ENCODE peak calls at places on chromosomes 6 and 20, in four cellular contexts. G, I, D and P are unnamed samples.
A peak's percentile ranks its signal among the peaks of the same experiment; 100 is the strongest.

GRCh38 chr20:38692436-38693411 is 31.6 kb upstream of the SLC32A1 start:
- DNase-seq in G (peak; percentile 57), I (peak; percentile 82), D (peak; percentile 93), P (peak; percentile 74)

GRCh38 chr6:150176659-150177058 is 33.8 kb downstream of the PPP1R14C start:
- DNase-seq in G (no peak), I (no peak), D (no peak), P (no peak)

GRCh38 chr20:63966944-63967322 is 2.8 kb downstream of the ZNF512B start:
- DNase-seq in G (no peak), I (no peak), D (no peak), P (no peak)

GRCh38 chr6:93498713-93499112 is 79.4 kb upstream of the EPHA7 start:
- DNase-seq in G (no peak), I (no peak), D (no peak), P (no peak)

GRCh38 chr20:47220161-47220582 is 136.3 kb downstream of the ZMYND8 start:
- DNase-seq in G (peak; percentile 49), I (peak; percentile 51), D (peak; percentile 67), P (peak; percentile 61)

GRCh38 chr6:10369896-10370295 is 45.0 kb downstream of the TFAP2A start:
- DNase-seq in G (peak; percentile 44), I (no peak), D (no peak), P (no peak)

GRCh38 chr6:90173262-90173926 is 123.2 kb downstream of the BACH2 start:
- DNase-seq in G (no peak), I (no peak), D (no peak), P (no peak)

GRCh38 chr20:4848041-4848440 is 126.3 kb downstream of the PRND start:
- DNase-seq in G (no peak), I (no peak), D (no peak), P (no peak)

GRCh38 chr6:127459231-127459641 is at the start of gene KIAA0408:
- DNase-seq in G (no peak), I (no peak), D (peak; percentile 51), P (no peak)

GRCh38 chr20:23050847-23051627 is 1.6 kb upstream of the THBD start:
- DNase-seq in G (peak; percentile 77), I (peak; percentile 65), D (peak; percentile 94), P (no peak)

GRCh38 chr6:169738204-169738971 is 13.0 kb downstream of the DYNLT2 start:
- DNase-seq in G (no peak), I (no peak), D (no peak), P (no peak)

GRCh38 chr6:111724505-111724904 is 118.8 kb upstream of the TRAF3IP2 start:
- DNase-seq in G (no peak), I (no peak), D (no peak), P (no peak)

GRCh38 chr6:148854992-148855391 is 108.2 kb downstream of the UST start:
- DNase-seq in G (no peak), I (no peak), D (no peak), P (no peak)

GRCh38 chr6:163415176-163415619 is 680 bp downstream of the QKI start:
- DNase-seq in G (no peak), I (peak; percentile 57), D (no peak), P (no peak)

GRCh38 chr6:24583463-24584389 is 62.3 kb downstream of the KIAA0319 start:
- DNase-seq in G (peak; percentile 70), I (peak; percentile 69), D (peak; percentile 82), P (peak; percentile 71)

GRCh38 chr20:13101701-13102100 is 92.9 kb downstream of the SPTLC3 start:
- DNase-seq in G (no peak), I (no peak), D (no peak), P (no peak)

GRCh38 chr20:31673943-31674463 is 36.3 kb downstream of the COX4I2 start:
- DNase-seq in G (no peak), I (no peak), D (no peak), P (no peak)

GRCh38 chr20:35087355-35087754 is 5.3 kb downstream of the TRPC4AP start:
- DNase-seq in G (no peak), I (no peak), D (no peak), P (no peak)

GRCh38 chr6:108576724-108577123 is 16.0 kb downstream of the FOXO3 start:
- DNase-seq in G (no peak), I (no peak), D (no peak), P (no peak)

GRCh38 chr20:57398231-57398821 is 7.1 kb downstream of the RBM38 start:
- DNase-seq in G (no peak), I (no peak), D (no peak), P (no peak)

GRCh38 chr20:57400262-57400701 is 9.1 kb downstream of the RBM38 start:
- DNase-seq in G (no peak), I (no peak), D (no peak), P (no peak)

GRCh38 chr20:57398901-57399535 is 7.8 kb downstream of the RBM38 start:
- DNase-seq in G (no peak), I (no peak), D (no peak), P (no peak)

GRCh38 chr20:57400821-57401564 is 9.8 kb downstream of the RBM38 start:
- DNase-seq in G (no peak), I (no peak), D (no peak), P (no peak)

GRCh38 chr20:57399587-57400261 is 8.5 kb downstream of the RBM38 start:
- DNase-seq in G (no peak), I (no peak), D (no peak), P (no peak)
- TF ChIP-seq MAX in G (no peak), I (no peak), D (no peak), P (no peak)

DNA sequence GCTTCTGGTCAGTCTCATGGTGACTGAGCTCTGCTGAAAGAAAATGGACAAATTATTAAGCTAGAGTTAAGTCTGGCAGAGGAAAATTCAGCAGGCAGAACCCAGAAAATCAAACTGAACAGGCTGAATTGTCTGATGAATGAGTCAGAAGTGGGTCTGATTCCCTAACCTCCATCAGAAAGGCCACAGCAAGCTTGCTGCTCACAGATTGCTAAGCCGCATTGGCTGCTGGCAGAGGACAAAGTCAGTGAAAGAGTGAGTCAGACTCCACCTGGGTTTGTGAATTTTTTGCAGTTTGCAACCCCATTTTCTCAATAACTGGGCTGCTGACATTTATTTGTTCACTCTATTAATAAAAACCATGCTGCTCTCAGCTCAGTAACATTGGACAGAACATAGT is 191.3 kb downstream of the EPM2A start:
- DNase-seq in G (peak; percentile 33), I (no peak), D (no peak), P (no peak)
- TF ChIP-seq HMGXB4 in G (no peak), I (no peak), D (no peak), P (no peak)

GRCh38 chr20:49288784-49289696 is 11.2 kb upstream of the ZNFX1 start:
- DNase-seq in G (no peak), I (no peak), D (no peak), P (no peak)
- TF ChIP-seq JUN in G (no peak), I (no peak), D (no peak), P (no peak)

GRCh38 chr6:34970962-34971361 is 81.9 kb downstream of the ANKS1A start:
- DNase-seq in G (no peak), I (no peak), D (no peak), P (no peak)
- TF ChIP-seq MAX in G (no peak), I (no peak), D (no peak), P (no peak)

DNA sequence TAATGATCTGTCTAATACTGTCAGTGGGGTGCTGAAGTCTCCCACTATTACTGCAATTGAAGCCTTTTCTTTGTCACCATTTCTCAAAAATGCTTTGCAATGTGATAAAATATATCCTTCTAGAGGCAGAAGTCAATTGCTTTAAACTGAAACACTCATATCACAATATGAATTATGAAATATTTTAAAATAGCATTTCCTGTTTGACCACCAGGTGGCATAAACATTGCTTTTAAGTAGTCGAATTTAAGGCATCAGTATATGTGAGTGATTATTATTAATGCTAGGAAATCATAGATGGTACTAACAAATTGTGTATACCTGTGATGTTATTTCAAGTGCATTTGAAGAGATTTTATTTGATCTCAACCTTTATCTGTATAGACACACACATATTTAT is 87.5 kb downstream of the MEI4 start:
- DNase-seq in G (peak; percentile 22), I (peak; percentile 15), D (no peak), P (peak; percentile 18)
- TF ChIP-seq HMGXB4 in G (no peak), I (no peak), D (no peak), P (no peak)

DNA sequence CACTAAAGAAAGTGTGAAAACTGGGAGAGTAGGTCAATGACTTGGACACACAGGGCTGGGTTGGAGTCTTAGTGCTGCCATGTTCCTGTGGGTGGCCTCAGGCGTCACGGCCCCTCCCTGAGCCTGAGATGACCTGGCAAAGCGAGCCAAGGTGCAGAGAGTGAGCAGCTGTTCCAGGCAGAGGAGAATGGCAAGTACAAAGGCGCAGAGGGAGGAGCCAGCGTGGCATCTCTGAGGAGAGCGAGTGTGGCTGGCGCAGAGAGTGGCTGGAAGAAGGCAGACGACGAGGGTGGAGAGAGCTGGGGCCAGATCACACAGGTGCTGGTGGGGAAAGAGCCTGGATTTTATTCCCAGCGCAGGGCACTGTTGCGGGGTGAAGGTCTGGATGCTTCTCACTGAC is 20.6 kb upstream of the CHMP4B start:
- DNase-seq in G (no peak), I (no peak), D (no peak), P (no peak)
- TF ChIP-seq JUN in G (no peak), I (no peak), D (no peak), P (no peak)

GRCh38 chr20:37243937-37244571 is 17.6 kb downstream of the GHRH start:
- DNase-seq in G (no peak), I (no peak), D (no peak), P (no peak)

GRCh38 chr20:37244572-37244957 is 17.0 kb downstream of the GHRH start:
- DNase-seq in G (no peak), I (no peak), D (no peak), P (no peak)

GRCh38 chr20:37242503-37242902 is 19.1 kb downstream of the GHRH start:
- DNase-seq in G (no peak), I (no peak), D (no peak), P (no peak)

GRCh38 chr20:37245181-37245580 is 16.4 kb downstream of the GHRH start:
- DNase-seq in G (no peak), I (no peak), D (no peak), P (no peak)

GRCh38 chr20:37243076-37243936 is 18.3 kb downstream of the GHRH start:
- DNase-seq in G (peak; percentile 10), I (no peak), D (peak; percentile 56), P (no peak)
- TF ChIP-seq MAX in G (no peak), I (no peak), D (no peak), P (no peak)

GRCh38 chr20:1038205-1038604 is 36.1 kb upstream of the RSPO4 start:
- DNase-seq in G (no peak), I (no peak), D (no peak), P (peak; percentile 58)

GRCh38 chr20:1037039-1037438 is 34.9 kb upstream of the RSPO4 start:
- DNase-seq in G (no peak), I (no peak), D (no peak), P (no peak)

GRCh38 chr20:1029980-1030379 is 27.9 kb upstream of the RSPO4 start:
- DNase-seq in G (no peak), I (no peak), D (no peak), P (no peak)

GRCh38 chr20:1033751-1034419 is 31.8 kb upstream of the RSPO4 start:
- DNase-seq in G (no peak), I (peak; percentile 21), D (no peak), P (no peak)

DNA sequence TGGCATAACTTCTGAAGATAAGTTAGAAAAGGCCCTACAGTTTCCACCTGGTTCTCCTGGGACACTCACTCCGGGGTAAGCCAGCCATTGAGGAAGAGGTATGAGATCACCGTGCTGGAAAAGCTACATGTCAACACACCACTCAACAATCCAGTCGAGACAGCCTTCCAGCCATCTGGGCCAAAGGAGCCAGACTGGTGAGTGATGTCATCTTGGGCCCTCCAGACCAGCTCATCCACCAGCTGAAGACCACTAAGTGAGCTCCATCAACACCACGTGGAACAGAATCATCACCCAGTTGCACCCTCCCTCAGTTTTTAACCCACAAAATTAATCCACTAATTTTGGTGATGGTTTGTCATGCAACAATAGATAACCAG is 32.3 kb upstream of the RSPO4 start:
- DNase-seq in G (no peak), I (no peak), D (no peak), P (no peak)
- TF ChIP-seq HMGXB4 in G (no peak), I (no peak), D (no peak), P (no peak)